ENCODE peak calls at places on chromosome 1, in six cellular contexts. S, J, A, P, T and V are unnamed samples.

GRCh38 chr1:54861070-54861761 is 25.8 kb downstream of the DHCR24 start:
- DNase-seq in P (no peak), J (no peak), S (peak), T (no peak), A (no peak), V (no peak)

GRCh38 chr1:117735045-117735992 is 129.5 kb downstream of the TENT5C start:
- DNase-seq in A (peak), P (peak), T (no peak), J (peak), S (no peak), V (no peak)

GRCh38 chr1:180489976-180490375 is 12.4 kb downstream of the ACBD6 start:
- DNase-seq in J (no peak), P (no peak), A (no peak), T (no peak), S (no peak), V (no peak)

GRCh38 chr1:29438991-29439390 is 202.7 kb downstream of the PTPRU start:
- DNase-seq in S (no peak), J (no peak), T (no peak), A (no peak), P (no peak), V (peak)

GRCh38 chr1:5667513-5668325 is 324.5 kb downstream of the NPHP4 start:
- DNase-seq in A (peak), P (no peak), S (no peak), T (peak), J (no peak), V (peak)

GRCh38 chr1:47871799-47872353 is 125.3 kb downstream of the TRABD2B start:
- DNase-seq in A (peak), P (no peak), J (no peak), T (no peak), S (no peak), V (no peak)

GRCh38 chr1:30492451-30492850 is 230.9 kb downstream of the MATN1 start:
- DNase-seq in J (no peak), T (no peak), S (no peak), P (no peak), A (no peak), V (no peak)

GRCh38 chr1:87141556-87141955 is 187.1 kb upstream of the LMO4 start:
- DNase-seq in J (no peak), S (no peak), A (no peak), T (no peak), P (no peak), V (no peak)

GRCh38 chr1:155218854-155219591 is 10.5 kb downstream of the MTX1 start:
- DNase-seq in T (peak), P (peak), J (peak), A (peak), S (peak), V (no peak)

GRCh38 chr1:167339405-167339804 is 118.7 kb downstream of the POU2F1 start:
- DNase-seq in P (no peak), J (no peak), A (no peak), T (no peak), S (no peak), V (no peak)

GRCh38 chr1:155013632-155014031 is 11.0 kb downstream of the ZBTB7B start:
- DNase-seq in P (no peak), A (no peak), S (no peak), J (no peak), T (no peak), V (no peak)

GRCh38 chr1:12150456-12151200 is 16.2 kb upstream of the TNFRSF1B start:
- DNase-seq in T (no peak), J (no peak), P (no peak), A (no peak), S (peak), V (no peak)

GRCh38 chr1:12149791-12150175 is 17.0 kb upstream of the TNFRSF1B start:
- DNase-seq in T (no peak), P (no peak), A (no peak), S (no peak), J (no peak), V (no peak)

GRCh38 chr1:12147116-12147753 is 19.6 kb upstream of the TNFRSF1B start:
- DNase-seq in P (no peak), T (no peak), J (no peak), A (no peak), S (no peak), V (no peak)

GRCh38 chr1:12148160-12148957 is 18.4 kb upstream of the TNFRSF1B start:
- DNase-seq in J (no peak), T (no peak), P (no peak), S (no peak), A (no peak), V (no peak)

GRCh38 chr1:12148958-12149790 is 17.6 kb upstream of the TNFRSF1B start:
- DNase-seq in A (no peak), J (no peak), S (no peak), T (no peak), P (no peak), V (no peak)
- TF ChIP-seq POLR2A in A (no peak), J (no peak), S (no peak), T (no peak), P (no peak), V (no peak)

GRCh38 chr1:225437710-225438437 is 10.0 kb upstream of the LBR start:
- DNase-seq in J (no peak), A (no peak), S (no peak), P (no peak), T (no peak), V (no peak)
- TF ChIP-seq CTCF in J (peak), A (no peak), S (no peak), P (no peak), T (peak), V (no peak)

DNA sequence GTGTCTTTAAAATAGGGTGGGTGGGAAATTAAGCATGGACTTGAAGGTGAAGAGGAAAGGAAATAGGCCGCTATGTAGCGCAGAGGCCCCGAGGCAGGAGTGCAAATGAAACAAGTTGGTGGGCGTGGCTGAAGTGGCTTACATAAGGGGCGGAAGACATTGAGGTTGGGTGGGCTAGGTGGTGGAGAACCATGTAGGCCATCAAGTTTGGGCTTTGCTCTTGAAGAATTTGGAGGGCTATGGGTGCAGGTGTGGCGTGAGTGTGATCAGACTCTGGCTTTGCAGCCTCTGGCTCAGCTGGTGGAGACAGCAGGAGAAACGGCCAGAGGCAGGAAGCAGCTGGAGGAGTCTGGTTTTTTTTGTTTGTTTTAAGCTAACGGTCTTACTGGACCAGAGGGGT is 6.7 kb downstream of the SLFNL1 start:
- DNase-seq in S (no peak), P (no peak), T (no peak), A (no peak), J (no peak), V (peak)
- TF ChIP-seq POLR2A in S (no peak), P (no peak), T (no peak), A (no peak), J (no peak), V (no peak)

DNA sequence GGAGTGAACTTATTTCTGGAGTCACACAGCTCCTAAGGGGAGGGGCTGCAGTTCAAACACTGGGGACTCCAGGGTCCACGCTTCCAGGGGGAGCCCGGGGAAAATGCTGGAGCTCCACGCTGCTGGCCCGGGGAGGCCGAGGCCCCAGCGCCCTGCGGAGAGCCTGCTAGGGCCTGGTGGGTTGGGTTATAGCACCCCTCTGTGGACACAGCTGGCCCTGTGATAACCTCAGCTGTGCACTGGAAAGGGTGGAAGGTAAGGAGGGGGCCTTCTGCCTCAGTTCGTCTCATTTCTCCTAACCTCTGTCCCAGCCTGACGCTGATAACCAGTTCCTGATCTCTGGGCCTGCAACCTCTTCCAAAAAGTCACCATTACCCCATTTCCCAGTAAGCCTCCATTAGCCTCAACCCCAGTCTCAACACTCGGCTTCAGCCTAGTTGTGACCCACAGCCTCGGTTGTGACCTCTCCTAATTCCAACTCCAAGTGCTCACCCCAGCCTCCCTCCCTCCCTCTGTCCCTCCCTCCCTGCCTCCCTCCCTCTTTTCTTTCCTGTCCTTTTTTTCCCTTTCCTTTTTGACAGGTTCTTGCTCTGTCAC is 7.1 kb downstream of the NBL1 start:
- DNase-seq in T (peak), A (peak), S (no peak), J (peak), P (peak), V (no peak)
- TF ChIP-seq CTCF in T (peak), A (peak), S (peak), J (peak), P (peak), V (no peak)

GRCh38 chr1:235367000-235367908 is at the start of gene TBCE:
- DNase-seq in P (peak), T (peak), A (peak), S (peak), J (peak), V (peak)
- TF ChIP-seq POLR2A in P (peak), T (peak), A (peak), S (peak), J (peak), V (no peak)

GRCh38 chr1:185721553-185721952 is 12.6 kb upstream of the HMCN1 start:
- DNase-seq in A (no peak), J (no peak), S (no peak), T (no peak), P (no peak), V (no peak)

GRCh38 chr1:185716095-185716494 is 18.1 kb upstream of the HMCN1 start:
- DNase-seq in J (no peak), T (no peak), S (no peak), A (no peak), P (no peak), V (no peak)

GRCh38 chr1:185720633-185721272 is 13.4 kb upstream of the HMCN1 start:
- DNase-seq in T (no peak), A (no peak), J (no peak), S (no peak), P (peak), V (no peak)

GRCh38 chr1:185719021-185719420 is 15.2 kb upstream of the HMCN1 start:
- DNase-seq in P (peak), A (peak), S (no peak), T (no peak), J (no peak), V (peak)
- TF ChIP-seq CTCF in P (no peak), A (no peak), S (no peak), T (no peak), J (no peak), V (no peak)

DNA sequence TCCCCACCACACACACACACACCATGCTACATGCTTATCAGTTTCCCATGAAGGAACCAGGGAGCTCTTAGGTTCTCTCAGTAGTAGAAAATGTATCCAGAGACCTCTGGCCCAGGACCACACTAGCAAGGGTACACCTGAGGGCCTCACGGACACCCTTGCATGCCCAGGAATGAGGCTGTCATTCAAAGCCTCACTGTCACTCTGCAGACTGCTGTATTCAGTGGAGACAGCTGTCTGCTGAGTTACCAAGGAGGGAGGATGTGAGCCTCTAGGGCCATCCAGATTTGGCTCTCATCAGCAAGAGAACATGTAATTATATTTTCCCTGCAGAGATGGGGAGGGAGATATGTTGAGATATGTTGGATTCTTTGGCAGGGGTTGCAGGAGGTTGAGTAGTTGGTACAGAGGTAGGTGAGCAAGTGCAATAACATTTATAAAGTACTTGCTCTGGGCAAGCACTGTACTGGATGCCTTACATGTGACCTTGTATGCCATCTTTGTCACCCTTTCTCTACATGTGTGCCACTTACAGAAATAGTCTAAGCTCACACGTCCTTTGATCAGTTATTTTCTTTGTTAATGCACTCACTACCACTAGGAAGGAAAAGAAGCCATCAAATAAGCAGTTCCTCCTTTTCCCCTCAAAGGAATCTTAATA is 250.6 kb downstream of the ZP4 start:
- DNase-seq in A (no peak), J (no peak), P (no peak), S (no peak), T (no peak), V (no peak)
- TF ChIP-seq POLR2A in A (no peak), J (no peak), P (no peak), S (no peak), T (no peak), V (no peak)

GRCh38 chr1:194935864-194936263 is 1672.4 kb downstream of the KCNT2 start:
- DNase-seq in T (no peak), J (no peak), P (no peak), S (no peak), A (no peak), V (no peak)
- TF ChIP-seq CTCF in T (no peak), J (no peak), P (no peak), S (no peak), A (no peak), V (no peak)

GRCh38 chr1:246724001-246724724 is at the start of gene SCCPDH:
- DNase-seq in J (peak), A (peak), T (peak), P (peak), S (peak), V (peak)
- TF ChIP-seq POLR2A in J (peak), A (no peak), T (no peak), P (peak), S (no peak), V (no peak)